ENCODE peak calls at places on chromosomes 7 and 10, in six cellular contexts. O, L, W, B, N and Z are unnamed samples.

GRCh38 chr7:142767451-142767850 is 3.3 kb upstream of the PRSS2 start:
- DNase-seq in N (no peak), W (no peak), L (no peak), B (no peak), O (no peak), Z (no peak)

GRCh38 chr10:89302628-89303027 is 782 bp downstream of the IFIT2 start:
- DNase-seq in B (peak), L (no peak), N (no peak), W (peak), O (no peak), Z (no peak)

GRCh38 chr7:12612622-12613021 is 42.1 kb downstream of the SCIN start:
- DNase-seq in N (no peak), O (no peak), W (no peak), L (no peak), B (no peak), Z (no peak)

GRCh38 chr10:128062837-128063563 is 63.2 kb downstream of the MKI67 start:
- DNase-seq in B (no peak), N (no peak), W (peak), L (peak), O (no peak), Z (no peak)

GRCh38 chr7:2471022-2471329 is 5.2 kb downstream of the GRIFIN start:
- DNase-seq in N (peak), L (no peak), O (no peak), B (no peak), W (peak), Z (no peak)

GRCh38 chr10:35210961-35211360 is 84.3 kb downstream of the CREM start:
- DNase-seq in O (no peak), L (no peak), B (no peak), N (no peak), W (no peak), Z (no peak)

GRCh38 chr10:132488231-132488821 is 49.3 kb upstream of the INPP5A start:
- DNase-seq in N (no peak), B (no peak), W (no peak), O (no peak), L (no peak), Z (no peak)

GRCh38 chr7:90407484-90407821 is 4.2 kb downstream of the CLDN12 start:
- DNase-seq in L (no peak), W (no peak), B (no peak), N (no peak), O (no peak), Z (no peak)

GRCh38 chr7:91940171-91940570 is 491 bp upstream of the AKAP9 start:
- DNase-seq in W (peak), L (peak), N (peak), O (no peak), B (peak), Z (no peak)

GRCh38 chr7:157419030-157419293 is 82.2 kb downstream of the DNAJB6 start:
- DNase-seq in W (no peak), N (no peak), B (no peak), L (no peak), O (no peak), Z (no peak)

GRCh38 chr10:119306964-119307363 is 99.6 kb downstream of the GRK5 start:
- DNase-seq in N (no peak), O (no peak), W (no peak), L (no peak), B (peak), Z (no peak)

GRCh38 chr10:132338876-132339275 is 6.9 kb downstream of the LRRC27 start:
- DNase-seq in B (no peak), L (no peak), O (no peak), N (no peak), W (no peak), Z (no peak)

GRCh38 chr10:75250934-75251333 is 15.2 kb upstream of the COMTD1 start:
- DNase-seq in N (no peak), O (no peak), W (no peak), L (no peak), B (peak), Z (no peak)

GRCh38 chr7:89104748-89105685 is 309.5 kb upstream of the TEX47 start:
- DNase-seq in W (no peak), N (no peak), L (no peak), O (no peak), B (no peak), Z (no peak)

GRCh38 chr7:17472939-17473338 is 174.5 kb downstream of the AHR start:
- DNase-seq in O (no peak), B (peak), W (no peak), N (no peak), L (no peak), Z (no peak)

GRCh38 chr7:90736968-90737939 is 141.1 kb downstream of the CDK14 start:
- DNase-seq in O (no peak), B (no peak), L (no peak), W (peak), N (no peak), Z (no peak)

GRCh38 chr7:27115161-27116018 is 12.9 kb upstream of the HOXA2 start:
- DNase-seq in N (no peak), L (no peak), B (peak), O (no peak), W (no peak), Z (no peak)

GRCh38 chr10:111998728-111999127 is 184.8 kb downstream of the GPAM start:
- DNase-seq in W (no peak), B (no peak), L (no peak), N (no peak), O (no peak), Z (no peak)

GRCh38 chr7:42886129-42886528 is 25.7 kb downstream of the C7orf25 start:
- DNase-seq in L (no peak), N (no peak), O (no peak), W (peak), B (peak), Z (no peak)

GRCh38 chr10:110395350-110396283 is 90.9 kb upstream of the SMNDC1 start:
- DNase-seq in L (no peak), B (peak), O (peak), W (no peak), N (peak), Z (peak)

GRCh38 chr7:69868921-69869320 is 270.6 kb downstream of the AUTS2 start:
- DNase-seq in N (no peak), O (no peak), B (peak), W (no peak), L (no peak), Z (no peak)

GRCh38 chr10:83195021-83195420 is 944.3 kb upstream of the GHITM start:
- DNase-seq in N (no peak), O (no peak), W (no peak), L (no peak), B (no peak), Z (no peak)

GRCh38 chr7:133011746-133012145 is 70.1 kb downstream of the CHCHD3 start:
- DNase-seq in B (no peak), O (no peak), N (no peak), W (no peak), L (no peak), Z (no peak)

GRCh38 chr7:105185290-105186010 is 171.4 kb downstream of the KMT2E start:
- DNase-seq in W (no peak), L (no peak), O (no peak), B (no peak), N (no peak), Z (no peak)

GRCh38 chr10:95793401-95794045 is 37.6 kb downstream of the ENTPD1 start:
- DNase-seq in B (no peak), L (no peak), O (no peak), N (no peak), W (peak), Z (no peak)